ENCODE peak calls at places on chromosomes 16 and 17, in ten cellular contexts. A, S, Q, G, C, V, Y, H, E and K are unnamed samples.

GRCh38 chr16:83513006-83513755 is 294.6 kb upstream of the HSBP1 start:
- DNase-seq in A (no peak), S (no peak), Q (peak; percentile 71), G (peak; percentile 85), C (no peak), V (no peak), Y (no peak), H (peak; percentile 46), E (peak; percentile 69), K (peak; percentile 90)

GRCh38 chr17:15395091-15395490 is 53.7 kb upstream of the TEKT3 start:
- DNase-seq in A (no peak), S (no peak), Q (peak; percentile 44), G (no peak), C (no peak), V (no peak), Y (no peak), H (no peak), E (no peak), K (no peak)

GRCh38 chr17:7002288-7003047 is 6.6 kb downstream of the ALOX12 start:
- DNase-seq in A (no peak), S (no peak), Q (no peak), G (no peak), C (no peak), V (no peak), Y (no peak), H (no peak), E (no peak), K (no peak)

GRCh38 chr16:65366316-65366715 is 244.5 kb upstream of the CDH11 start:
- DNase-seq in A (no peak), S (no peak), Q (no peak), G (no peak), C (no peak), V (no peak), Y (no peak), H (no peak), E (no peak), K (no peak)

GRCh38 chr17:56593073-56593740 is at the start of gene NOG:
- DNase-seq in A (peak; percentile 58), S (peak; percentile 43), Q (peak; percentile 20), G (peak; percentile 61), C (peak; percentile 51), V (peak; percentile 89), Y (peak; percentile 55), H (no peak), E (no peak), K (peak; percentile 63)

GRCh38 chr16:82773018-82773417 is 146.2 kb downstream of the CDH13 start:
- DNase-seq in A (no peak), S (no peak), Q (no peak), G (peak; percentile 25), C (no peak), V (no peak), Y (no peak), H (no peak), E (no peak), K (peak; percentile 27)

GRCh38 chr17:75514299-75515228 is 773 bp downstream of the CASKIN2 start:
- DNase-seq in A (peak; percentile 50), S (no peak), Q (peak; percentile 23), G (peak; percentile 70), C (peak; percentile 42), V (peak; percentile 68), Y (no peak), H (no peak), E (peak; percentile 70), K (no peak)

GRCh38 chr16:31216552-31217530 is at the start of gene PYDC1:
- DNase-seq in A (no peak), S (no peak), Q (no peak), G (no peak), C (peak; percentile 20), V (peak; percentile 47), Y (no peak), H (no peak), E (no peak), K (no peak)

GRCh38 chr17:27340990-27341595 is 47.2 kb downstream of the WSB1 start:
- DNase-seq in A (no peak), S (no peak), Q (no peak), G (no peak), C (no peak), V (no peak), Y (no peak), H (no peak), E (no peak), K (no peak)

GRCh38 chr17:45030733-45031132 is 20.7 kb downstream of the DCAKD start:
- DNase-seq in A (no peak), S (no peak), Q (no peak), G (no peak), C (no peak), V (no peak), Y (no peak), H (no peak), E (no peak), K (no peak)

GRCh38 chr17:3603119-3603869 is 5.9 kb downstream of the TRPV1 start:
- DNase-seq in A (no peak), S (no peak), Q (peak; percentile 67), G (peak; percentile 98), C (no peak), V (no peak), Y (no peak), H (peak; percentile 57), E (peak; percentile 98), K (peak; percentile 40)

GRCh38 chr16:28303132-28303531 is 10.8 kb downstream of the SBK1 start:
- DNase-seq in A (no peak), S (no peak), Q (no peak), G (no peak), C (no peak), V (no peak), Y (no peak), H (no peak), E (no peak), K (no peak)
- TF ChIP-seq CTCF in A (no peak), S (no peak), Q (no peak), G (no peak), C (no peak), V (no peak), Y (no peak), H (no peak), E (no peak), K (no peak)

DNA sequence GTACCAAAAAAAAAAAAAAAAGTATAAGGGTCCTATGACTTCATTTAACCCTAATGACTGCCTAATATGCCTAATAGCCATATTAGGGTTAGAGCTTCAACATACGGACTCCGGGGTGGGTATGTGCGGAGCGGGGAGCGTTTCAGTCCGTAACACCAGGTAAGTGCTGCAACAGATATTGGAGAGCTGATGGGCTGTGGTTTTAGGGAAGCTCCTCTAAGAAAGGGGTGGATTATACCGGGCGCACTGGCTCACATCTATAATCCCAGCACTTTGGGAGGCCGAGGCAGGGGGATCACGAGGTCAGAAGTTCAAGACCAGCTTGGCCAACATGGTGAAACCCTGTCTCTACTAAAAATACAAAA is 1.9 kb upstream of the ZC3H7A start:
- DNase-seq in A (no peak), S (no peak), Q (no peak), G (no peak), C (no peak), V (no peak), Y (no peak), H (no peak), E (no peak), K (no peak)
- H3K4me3 ChIP-seq in A (no peak overlapping the region), S (no peak overlapping the region), Q (peak overlapping the region; percentile 79), G (no peak overlapping the region), C (no peak overlapping the region), V (peak overlapping the region; percentile 88), Y (no peak overlapping the region), H (peak overlapping the region; percentile 76), E (no peak overlapping the region), K (peak overlapping the region; percentile 81)

DNA sequence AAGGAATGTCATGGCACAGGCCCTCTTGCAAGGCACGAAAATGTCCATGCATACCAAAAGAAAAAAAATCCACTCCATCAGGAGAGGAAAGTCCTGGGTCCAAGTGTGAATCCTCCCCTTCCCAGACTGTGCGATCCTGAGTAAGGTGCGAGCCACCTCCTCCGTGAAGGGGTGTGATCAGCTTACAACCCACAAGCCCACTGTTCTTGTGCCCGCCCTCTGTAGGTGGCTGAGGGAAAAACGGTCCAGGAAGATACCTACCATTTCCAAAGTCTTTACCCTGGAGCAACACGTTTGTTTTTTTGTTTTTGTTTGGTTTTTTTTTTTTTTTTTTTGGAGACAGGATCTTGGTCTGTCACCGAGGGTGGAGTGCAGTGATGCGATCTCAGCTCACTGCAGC is 116.5 kb downstream of the ZNF423 start:
- DNase-seq in A (no peak), S (peak; percentile 38), Q (no peak), G (no peak), C (no peak), V (peak; percentile 61), Y (no peak), H (no peak), E (no peak), K (no peak)
- TF ChIP-seq CTCF in A (no peak), S (peak; percentile 61), Q (no peak), G (no peak), C (no peak), V (peak; percentile 51), Y (peak; percentile 18), H (peak; percentile 8), E (no peak), K (peak; percentile 19)

GRCh38 chr16:21663889-21664647 is at the start of gene OTOA:
- DNase-seq in A (no peak), S (no peak), Q (no peak), G (no peak), C (no peak), V (peak; percentile 46), Y (no peak), H (no peak), E (no peak), K (no peak)
- H3K4me3 ChIP-seq in A (no peak within 1 kb of the TSS), S (no peak within 1 kb of the TSS), Q (no peak within 1 kb of the TSS), G (peak within 1 kb of the TSS; percentile 35), C (no peak within 1 kb of the TSS), V (peak within 1 kb of the TSS; percentile 27), Y (no peak within 1 kb of the TSS), H (no peak within 1 kb of the TSS), E (no peak within 1 kb of the TSS), K (no peak within 1 kb of the TSS)

GRCh38 chr17:60601443-60602384 is 1.7 kb downstream of the PPM1D start:
- DNase-seq in A (peak; percentile 47), S (peak; percentile 71), Q (peak; percentile 89), G (peak; percentile 72), C (no peak), V (peak; percentile 75), Y (peak; percentile 74), H (peak; percentile 90), E (peak; percentile 67), K (peak; percentile 87)
- TF ChIP-seq CTCF in A (no peak), S (no peak), Q (no peak), G (no peak), C (no peak), V (no peak), Y (no peak), H (no peak), E (no peak), K (no peak)

GRCh38 chr16:51113254-51114125 is 37.6 kb downstream of the SALL1 start:
- DNase-seq in A (no peak), S (no peak), Q (no peak), G (no peak), C (no peak), V (peak; percentile 87), Y (peak; percentile 37), H (no peak), E (no peak), K (no peak)
- H3K4me3 ChIP-seq in A (no peak overlapping the region), S (no peak overlapping the region), Q (no peak overlapping the region), G (no peak overlapping the region), C (no peak overlapping the region), V (peak overlapping the region; percentile 41), Y (peak overlapping the region; percentile 54), H (no peak overlapping the region), E (no peak overlapping the region), K (no peak overlapping the region)

DNA sequence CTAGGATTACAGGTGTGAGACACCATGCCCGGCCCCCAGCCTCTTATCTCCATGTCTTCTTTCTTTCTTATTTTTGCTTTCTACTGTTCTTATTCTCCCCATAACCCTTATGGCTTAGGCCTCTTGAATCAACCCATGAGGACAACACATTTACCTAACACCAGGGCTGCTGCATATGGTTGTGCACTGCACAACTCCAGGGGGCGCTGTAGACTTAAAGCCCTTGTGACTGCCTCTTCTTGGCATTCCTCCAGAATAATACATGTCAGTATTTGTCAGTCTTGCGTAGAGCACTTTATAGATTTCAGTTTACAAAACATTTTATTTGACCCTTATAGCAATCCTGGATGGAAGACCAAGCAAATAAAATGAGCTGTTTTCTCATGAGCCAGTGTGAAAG is 225.0 kb upstream of the SALL1 start:
- DNase-seq in A (no peak), S (no peak), Q (no peak), G (no peak), C (no peak), V (no peak), Y (no peak), H (no peak), E (no peak), K (no peak)
- TF ChIP-seq CTCF in A (no peak), S (no peak), Q (no peak), G (no peak), C (peak; percentile 10), V (peak; percentile 23), Y (no peak), H (no peak), E (no peak), K (no peak)